ENCODE peak calls at places on chromosome 12, in six cellular contexts. One of them, this sample, is unnamed. For H3K4me1, the result is how much of the 10 kb centered on the place peaks cover.

GRCh38 chr12:64318605-64319004 is 72.0 kb downstream of the C12orf56 start:
- DNase-seq in spleen: no peak
- DNase-seq in HCT116: no peak
- DNase-seq in A549: peak
- DNase-seq in body of pancreas: no peak
- DNase-seq in cardiac muscle cell: peak
- DNase-seq in this sample: no peak

GRCh38 chr12:7369274-7369729 is 65.4 kb downstream of the ACSM4 start:
- DNase-seq in cardiac muscle cell: peak
- DNase-seq in body of pancreas: no peak
- DNase-seq in HCT116: peak
- DNase-seq in spleen: peak
- DNase-seq in A549: no peak
- DNase-seq in this sample: peak

GRCh38 chr12:117762143-117762542 is 206.6 kb downstream of the KSR2 start:
- DNase-seq in spleen: no peak
- DNase-seq in cardiac muscle cell: no peak
- DNase-seq in body of pancreas: no peak
- DNase-seq in A549: no peak
- DNase-seq in HCT116: no peak
- DNase-seq in this sample: no peak

GRCh38 chr12:8036366-8036765 is 3.9 kb downstream of the FOXJ2 start:
- DNase-seq in cardiac muscle cell: no peak
- DNase-seq in body of pancreas: no peak
- DNase-seq in spleen: no peak
- DNase-seq in A549: no peak
- DNase-seq in HCT116: no peak
- DNase-seq in this sample: no peak

GRCh38 chr12:58750484-58750883 is 169.8 kb downstream of the LRIG3 start:
- DNase-seq in HCT116: no peak
- DNase-seq in A549: peak
- DNase-seq in spleen: no peak
- DNase-seq in body of pancreas: no peak
- DNase-seq in cardiac muscle cell: peak
- DNase-seq in this sample: no peak

GRCh38 chr12:112898380-112898779 is 8.4 kb upstream of the OAS1 start:
- DNase-seq in A549: no peak
- DNase-seq in cardiac muscle cell: no peak
- DNase-seq in body of pancreas: no peak
- DNase-seq in spleen: no peak
- DNase-seq in HCT116: no peak
- DNase-seq in this sample: no peak

GRCh38 chr12:26857465-26858176 is 24.6 kb upstream of the ITPR2 start:
- DNase-seq in spleen: no peak
- DNase-seq in body of pancreas: peak
- DNase-seq in HCT116: no peak
- DNase-seq in cardiac muscle cell: peak
- DNase-seq in A549: no peak
- DNase-seq in this sample: no peak

GRCh38 chr12:5884846-5885245 is 60.2 kb downstream of the ANO2 start:
- DNase-seq in spleen: no peak
- DNase-seq in body of pancreas: no peak
- DNase-seq in HCT116: no peak
- DNase-seq in A549: no peak
- DNase-seq in cardiac muscle cell: no peak
- DNase-seq in this sample: no peak

GRCh38 chr12:1644523-1645438 is 15.8 kb downstream of the WNT5B start:
- DNase-seq in body of pancreas: peak
- DNase-seq in spleen: no peak
- DNase-seq in A549: no peak
- DNase-seq in HCT116: no peak
- DNase-seq in cardiac muscle cell: peak
- DNase-seq in this sample: peak

GRCh38 chr12:56326533-56326932 is 7.3 kb downstream of the PAN2 start:
- DNase-seq in body of pancreas: no peak
- DNase-seq in spleen: peak
- DNase-seq in A549: no peak
- DNase-seq in cardiac muscle cell: no peak
- DNase-seq in HCT116: no peak
- DNase-seq in this sample: no peak

GRCh38 chr12:54000105-54000773 is at the start of gene HOXC9:
- DNase-seq in A549: no peak
- DNase-seq in HCT116: no peak
- DNase-seq in body of pancreas: no peak
- DNase-seq in cardiac muscle cell: no peak
- DNase-seq in spleen: no peak
- DNase-seq in this sample: peak

GRCh38 chr12:125688881-125689280 is 623.6 kb downstream of the AACS start:
- DNase-seq in A549: no peak
- DNase-seq in cardiac muscle cell: no peak
- DNase-seq in spleen: no peak
- DNase-seq in HCT116: no peak
- DNase-seq in body of pancreas: no peak
- DNase-seq in this sample: no peak

GRCh38 chr12:92146865-92147264 is 1.2 kb upstream of the BTG1 start:
- DNase-seq in A549: no peak
- DNase-seq in body of pancreas: no peak
- DNase-seq in HCT116: no peak
- DNase-seq in spleen: no peak
- DNase-seq in cardiac muscle cell: no peak
- DNase-seq in this sample: no peak

GRCh38 chr12:6528539-6529235 is 5.6 kb upstream of the GAPDH start:
- DNase-seq in A549: no peak
- DNase-seq in body of pancreas: no peak
- DNase-seq in spleen: no peak
- DNase-seq in cardiac muscle cell: no peak
- DNase-seq in HCT116: no peak
- DNase-seq in this sample: no peak

GRCh38 chr12:42865282-42865681 is 275.7 kb upstream of the PRICKLE1 start:
- DNase-seq in cardiac muscle cell: no peak
- DNase-seq in spleen: no peak
- DNase-seq in A549: no peak
- DNase-seq in body of pancreas: no peak
- DNase-seq in HCT116: no peak
- DNase-seq in this sample: no peak

GRCh38 chr12:2375871-2376270 is 323.1 kb downstream of the CACNA1C start:
- DNase-seq in A549: no peak
- DNase-seq in body of pancreas: no peak
- DNase-seq in cardiac muscle cell: no peak
- DNase-seq in HCT116: no peak
- DNase-seq in spleen: no peak
- DNase-seq in this sample: no peak

GRCh38 chr12:57171668-57172067 is 24.2 kb upstream of the LRP1-AS start:
- DNase-seq in spleen: no peak
- DNase-seq in A549: no peak
- DNase-seq in body of pancreas: no peak
- DNase-seq in HCT116: no peak
- DNase-seq in cardiac muscle cell: peak
- DNase-seq in this sample: no peak

GRCh38 chr12:10243803-10244520 is 31.3 kb downstream of the GABARAPL1 start:
- DNase-seq in body of pancreas: no peak
- DNase-seq in A549: no peak
- DNase-seq in HCT116: no peak
- DNase-seq in cardiac muscle cell: no peak
- DNase-seq in spleen: no peak
- DNase-seq in this sample: no peak

GRCh38 chr12:95206916-95207315 is 10.4 kb downstream of the FGD6 start:
- DNase-seq in spleen: no peak
- DNase-seq in A549: no peak
- DNase-seq in cardiac muscle cell: no peak
- DNase-seq in body of pancreas: no peak
- DNase-seq in HCT116: no peak
- DNase-seq in this sample: no peak

GRCh38 chr12:125346361-125346760 is 281.1 kb downstream of the AACS start:
- DNase-seq in A549: no peak
- DNase-seq in cardiac muscle cell: no peak
- DNase-seq in spleen: no peak
- DNase-seq in body of pancreas: no peak
- DNase-seq in HCT116: no peak
- DNase-seq in this sample: no peak

GRCh38 chr12:108591267-108591980 is 6.5 kb downstream of the TMEM119 start:
- DNase-seq in A549: no peak
- DNase-seq in spleen: peak
- DNase-seq in cardiac muscle cell: no peak
- DNase-seq in HCT116: no peak
- DNase-seq in body of pancreas: no peak
- DNase-seq in this sample: no peak

GRCh38 chr12:20142295-20142694 is 226.0 kb upstream of the PDE3A start:
- DNase-seq in cardiac muscle cell: no peak
- DNase-seq in HCT116: no peak
- DNase-seq in body of pancreas: no peak
- DNase-seq in A549: no peak
- DNase-seq in spleen: no peak
- DNase-seq in this sample: no peak

GRCh38 chr12:56725723-56726102 is 614 bp upstream of the NACA start:
- DNase-seq in spleen: no peak
- DNase-seq in A549: no peak
- DNase-seq in HCT116: no peak
- DNase-seq in body of pancreas: no peak
- DNase-seq in cardiac muscle cell: no peak
- DNase-seq in this sample: no peak

DNA sequence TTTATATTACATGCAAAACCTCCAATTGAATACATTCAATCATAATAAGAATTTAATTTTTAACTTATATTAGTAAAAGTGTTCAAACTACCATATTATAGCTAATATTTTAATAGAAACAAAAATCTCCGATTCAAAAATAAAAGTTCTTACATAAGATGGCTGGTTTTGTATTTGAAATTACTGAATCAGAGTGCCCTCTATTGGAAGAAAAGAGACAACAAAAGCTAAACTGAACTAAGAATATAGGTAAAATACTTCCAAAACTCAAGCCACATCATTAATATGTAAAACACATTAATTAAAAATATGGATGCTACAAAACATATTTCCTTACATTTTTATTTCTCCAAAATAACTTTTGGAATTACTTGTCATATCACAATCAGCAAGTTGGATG is 120.3 kb downstream of the GARIN6 start:
- DNase-seq in cardiac muscle cell: peak
- DNase-seq in spleen: no peak
- DNase-seq in body of pancreas: no peak
- DNase-seq in A549: peak
- DNase-seq in HCT116: peak
- DNase-seq in this sample: no peak
- TF ChIP-seq CTCF in cardiac muscle cell: peak
- TF ChIP-seq CTCF in spleen: peak
- TF ChIP-seq CTCF in body of pancreas: peak
- TF ChIP-seq CTCF in A549: peak
- TF ChIP-seq CTCF in HCT116: peak
- TF ChIP-seq CTCF in this sample: no peak

DNA sequence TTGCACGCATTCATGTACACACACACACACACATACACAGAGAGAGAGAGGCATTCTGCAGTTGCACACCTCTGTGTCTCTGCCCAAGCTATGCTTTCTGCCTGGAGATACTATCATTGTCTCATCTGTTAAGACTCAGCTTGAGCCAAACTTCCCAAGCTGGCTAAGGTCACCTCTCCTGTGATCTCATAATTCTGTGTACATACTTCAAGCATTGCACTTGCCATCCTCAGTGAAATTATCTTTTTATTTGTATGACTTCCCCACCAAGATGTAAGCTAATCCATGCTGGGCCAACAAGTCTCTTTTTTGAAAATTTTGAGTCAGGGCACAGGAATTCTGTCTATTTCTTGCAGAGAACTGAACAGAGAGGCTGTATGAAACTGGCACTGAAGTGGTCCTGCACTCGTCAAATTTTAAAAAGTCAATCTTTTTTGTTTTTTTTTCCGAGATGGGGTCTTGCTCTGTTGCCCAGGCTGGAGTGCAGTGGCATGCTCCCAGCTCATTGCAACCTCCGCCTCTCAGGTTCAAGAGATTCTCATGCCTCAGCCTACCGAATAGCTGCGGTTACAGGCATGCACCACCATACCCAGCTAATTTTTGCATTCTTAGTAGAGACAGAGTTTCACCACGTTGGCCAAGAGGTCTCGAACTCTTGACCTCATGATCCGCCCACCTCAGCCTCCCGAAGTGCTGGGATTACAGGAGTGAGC is 44.3 kb downstream of the TMTC1 start:
- DNase-seq in body of pancreas: no peak
- DNase-seq in A549: no peak
- DNase-seq in HCT116: no peak
- DNase-seq in cardiac muscle cell: no peak
- DNase-seq in spleen: no peak
- DNase-seq in this sample: no peak
- H3K4me1 ChIP-seq in body of pancreas: under half
- H3K4me1 ChIP-seq in A549: under half
- H3K4me1 ChIP-seq in HCT116: under half
- H3K4me1 ChIP-seq in cardiac muscle cell: under half
- H3K4me1 ChIP-seq in spleen: under half
- H3K4me1 ChIP-seq in this sample: under half

GRCh38 chr12:106345739-106346138 is 11.8 kb upstream of the POLR3B start:
- DNase-seq in body of pancreas: no peak
- DNase-seq in A549: peak
- DNase-seq in spleen: no peak
- DNase-seq in HCT116: peak
- DNase-seq in cardiac muscle cell: peak
- DNase-seq in this sample: peak
- TF ChIP-seq CTCF in body of pancreas: no peak
- TF ChIP-seq CTCF in A549: peak
- TF ChIP-seq CTCF in spleen: no peak
- TF ChIP-seq CTCF in HCT116: peak
- TF ChIP-seq CTCF in cardiac muscle cell: peak
- TF ChIP-seq CTCF in this sample: peak

GRCh38 chr12:104713444-104713843 is 244.6 kb downstream of the SLC41A2 start:
- DNase-seq in cardiac muscle cell: no peak
- DNase-seq in spleen: no peak
- DNase-seq in A549: no peak
- DNase-seq in body of pancreas: no peak
- DNase-seq in HCT116: no peak
- DNase-seq in this sample: no peak
- H3K4me1 ChIP-seq in cardiac muscle cell: under half
- H3K4me1 ChIP-seq in spleen: under half
- H3K4me1 ChIP-seq in A549: under half
- H3K4me1 ChIP-seq in body of pancreas: under half
- H3K4me1 ChIP-seq in HCT116: under half
- H3K4me1 ChIP-seq in this sample: under half

DNA sequence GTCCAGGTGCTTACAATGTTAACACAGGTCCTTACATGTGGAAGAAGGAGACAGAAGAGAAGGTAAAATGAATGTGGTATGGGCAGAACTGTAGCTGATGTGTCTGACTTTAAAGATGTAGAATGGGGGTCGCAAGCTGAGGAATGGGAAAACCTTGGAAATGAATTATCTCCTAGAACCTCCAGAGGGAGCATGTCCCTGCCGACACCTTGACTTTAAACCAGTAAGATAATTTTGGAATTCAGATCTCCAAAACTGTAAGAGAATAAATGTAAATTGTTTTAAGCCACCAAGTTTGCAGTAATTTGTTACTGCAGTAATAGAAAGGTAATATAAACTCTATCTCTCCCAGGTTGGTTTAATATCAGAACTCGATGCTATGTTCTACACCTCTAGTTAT is 80.1 kb upstream of the ALG10 start:
- DNase-seq in spleen: no peak
- DNase-seq in A549: no peak
- DNase-seq in HCT116: no peak
- DNase-seq in body of pancreas: no peak
- DNase-seq in cardiac muscle cell: no peak
- DNase-seq in this sample: no peak
- TF ChIP-seq CTCF in spleen: no peak
- TF ChIP-seq CTCF in A549: no peak
- TF ChIP-seq CTCF in HCT116: peak
- TF ChIP-seq CTCF in body of pancreas: no peak
- TF ChIP-seq CTCF in cardiac muscle cell: no peak
- TF ChIP-seq CTCF in this sample: no peak